ENCODE peak calls at places on chromosome X, in four cellular contexts. S is CD4-positive, alpha-beta T cell; L is uterus; X is choroid plexus epithelial cell. I is an unnamed sample.

GRCh38 chrX:46693149-46693548 is 65.8 kb downstream of the SLC9A7 start:
- DNase-seq in S (no peak), L (no peak), X (no peak), I (no peak)

GRCh38 chrX:137823257-137823656 is 257.3 kb downstream of the ZIC3 start:
- DNase-seq in L (no peak), S (no peak), X (no peak), I (no peak)

GRCh38 chrX:118117069-118117405 is 427 bp upstream of the KLHL13 start:
- DNase-seq in X (no peak), S (no peak), L (no peak), I (no peak)

GRCh38 chrX:81259714-81260395 is 58.0 kb downstream of the SH3BGRL start:
- DNase-seq in L (no peak), S (no peak), X (peak; percentile 33), I (no peak)

GRCh38 chrX:68807818-68808217 is 21.0 kb upstream of the EFNB1 start:
- DNase-seq in S (no peak), X (peak; percentile 30), L (no peak), I (no peak)

GRCh38 chrX:49884290-49884862 is 5.1 kb downstream of the USP27X start:
- DNase-seq in L (peak; percentile 38), X (peak; percentile 60), S (peak; percentile 26), I (no peak)

GRCh38 chrX:40205471-40205870 is 107.7 kb upstream of the BCOR start:
- DNase-seq in X (no peak), L (no peak), S (no peak), I (no peak)

GRCh38 chrX:74506310-74507115 is 85.2 kb downstream of the SLC16A2 start:
- DNase-seq in L (no peak), S (no peak), X (no peak), I (no peak)

GRCh38 chrX:69031971-69032391 is 133.3 kb downstream of the PJA1 start:
- DNase-seq in L (no peak), S (no peak), X (no peak), I (no peak)

GRCh38 chrX:84611843-84612636 is 109.8 kb upstream of the HDX start:
- DNase-seq in X (no peak), L (no peak), S (no peak), I (no peak)

GRCh38 chrX:87900320-87900908 is 382.8 kb downstream of the KLHL4 start:
- DNase-seq in L (no peak), S (no peak), X (no peak), I (no peak)

GRCh38 chrX:39251995-39252394 is 450.7 kb downstream of the MID1IP1 start:
- DNase-seq in X (no peak), L (no peak), S (no peak), I (no peak)

GRCh38 chrX:49754238-49754857 is 58.6 kb upstream of the PAGE1 start:
- DNase-seq in X (peak; percentile 63), S (peak; percentile 30), L (peak; percentile 42), I (no peak)

GRCh38 chrX:10486373-10486772 is 134.0 kb downstream of the MID1 start:
- DNase-seq in X (peak; percentile 73), L (peak; percentile 17), S (no peak), I (no peak)

GRCh38 chrX:8731579-8732395 is at the start of gene ANOS1:
- DNase-seq in X (peak; percentile 11), L (no peak), S (no peak), I (no peak)

GRCh38 chrX:82813671-82814078 is 694.4 kb upstream of the POU3F4 start:
- DNase-seq in L (no peak), S (no peak), X (peak; percentile 91), I (no peak)

GRCh38 chrX:94045724-94046123 is 371.7 kb downstream of the FAM133A start:
- DNase-seq in L (no peak), X (no peak), S (no peak), I (no peak)

GRCh38 chrX:134373736-134374135 is 86.2 kb upstream of the HPRT1 start:
- DNase-seq in S (no peak), X (no peak), L (no peak), I (no peak)

GRCh38 chrX:134374910-134375309 is 85.1 kb upstream of the HPRT1 start:
- DNase-seq in L (no peak), X (peak; percentile 10), S (no peak), I (no peak)

GRCh38 chrX:134375691-134376090 is 84.3 kb upstream of the HPRT1 start:
- DNase-seq in S (no peak), L (no peak), X (no peak), I (no peak)

GRCh38 chrX:134374294-134374693 is 85.7 kb upstream of the HPRT1 start:
- DNase-seq in L (no peak), S (no peak), X (peak; percentile 16), I (no peak)

DNA sequence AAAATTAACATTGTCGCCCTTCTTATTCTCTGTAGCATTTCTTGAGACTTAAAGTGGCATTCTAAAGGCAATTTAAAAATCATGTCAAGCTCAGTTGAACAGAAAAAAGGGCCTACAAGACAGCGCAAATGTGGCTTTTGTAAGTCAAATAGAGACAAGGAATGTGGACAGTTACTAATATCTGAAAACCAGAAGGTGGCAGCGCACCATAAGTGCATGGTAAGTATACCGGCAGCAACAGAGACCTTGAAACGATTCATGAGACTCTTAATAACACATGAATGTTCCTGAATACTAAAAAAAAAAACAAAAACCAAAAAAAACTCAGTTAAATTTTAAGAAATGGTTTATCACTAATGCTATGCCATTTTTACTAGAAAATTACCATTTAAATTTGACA is 82.4 kb upstream of the HPRT1 start:
- DNase-seq in L (no peak), X (peak; percentile 73), S (no peak), I (no peak)
- TF ChIP-seq CTCF in L (no peak), X (peak; percentile 53), S (peak; percentile 21), I (peak; percentile 56)

GRCh38 chrX:130082244-130083106 is 27.8 kb downstream of the ELF4 start:
- DNase-seq in X (peak; percentile 36), S (peak; percentile 39), L (peak; percentile 33), I (no peak)

GRCh38 chrX:130080791-130081367 is 29.4 kb downstream of the ELF4 start:
- DNase-seq in S (no peak), L (no peak), X (no peak), I (no peak)

GRCh38 chrX:130081421-130082045 is 28.8 kb downstream of the ELF4 start:
- DNase-seq in S (no peak), L (no peak), X (no peak), I (no peak)

GRCh38 chrX:130083107-130083490 is 27.2 kb downstream of the ELF4 start:
- DNase-seq in L (no peak), X (no peak), S (no peak), I (no peak)

GRCh38 chrX:130079824-130080406 is 30.4 kb downstream of the ELF4 start:
- DNase-seq in S (peak; percentile 32), L (peak; percentile 73), X (peak; percentile 77), I (no peak)
- TF ChIP-seq CTCF in S (peak; percentile 66), L (peak; percentile 73), X (peak; percentile 78), I (peak; percentile 66)

GRCh38 chrX:25191403-25191802 is 175.6 kb upstream of the ARX start:
- DNase-seq in L (no peak), S (no peak), X (no peak), I (no peak)
- TF ChIP-seq CTCF in L (no peak), S (no peak), X (no peak), I (no peak)

DNA sequence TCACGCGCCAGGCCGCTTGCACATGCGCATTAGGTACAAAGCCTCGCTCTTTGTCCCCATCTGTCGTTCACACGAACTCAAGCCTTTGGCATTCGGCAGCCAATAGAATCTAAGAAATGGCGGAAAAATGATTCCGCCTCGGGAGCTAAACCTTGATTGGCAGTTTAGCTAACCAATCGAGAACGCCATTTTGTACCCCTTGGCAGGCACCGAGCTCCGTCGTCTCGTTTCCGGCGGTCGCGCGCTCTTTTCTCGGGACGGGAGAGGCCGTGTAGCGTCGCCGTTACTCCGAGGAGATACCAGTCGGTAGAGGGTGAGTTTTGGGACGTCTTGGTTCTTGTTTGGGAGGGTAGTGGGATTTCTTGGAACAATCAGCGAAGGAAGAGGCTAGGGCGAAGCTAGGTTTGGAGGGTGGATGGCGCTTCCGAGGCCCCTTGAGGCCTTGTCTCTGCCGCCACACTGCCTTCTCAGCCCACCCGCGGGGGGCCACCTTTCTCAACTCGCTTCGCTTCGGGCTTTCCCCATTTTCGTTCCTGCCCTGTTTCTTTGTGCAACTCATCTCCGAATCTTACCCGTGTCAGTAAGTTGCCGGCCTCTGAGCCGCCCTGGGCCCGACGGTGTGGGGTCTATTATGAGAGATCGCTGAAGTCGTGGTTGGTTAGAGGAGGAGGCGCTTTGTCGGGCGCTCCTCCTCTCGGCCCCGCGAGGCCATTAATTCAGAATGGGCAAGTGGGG is at the start of gene NONO:
- DNase-seq in L (peak; percentile 93), S (peak; percentile 80), X (peak; percentile 99), I (peak; percentile 95)
- TF ChIP-seq CTCF in L (no peak), S (no peak), X (peak; percentile 23), I (peak; percentile 9)

GRCh38 chrX:152892999-152893605 is 4.8 kb upstream of the ZNF185 start:
- DNase-seq in X (no peak), L (no peak), S (no peak), I (no peak)
- TF ChIP-seq CTCF in X (no peak), L (no peak), S (no peak), I (no peak)

DNA sequence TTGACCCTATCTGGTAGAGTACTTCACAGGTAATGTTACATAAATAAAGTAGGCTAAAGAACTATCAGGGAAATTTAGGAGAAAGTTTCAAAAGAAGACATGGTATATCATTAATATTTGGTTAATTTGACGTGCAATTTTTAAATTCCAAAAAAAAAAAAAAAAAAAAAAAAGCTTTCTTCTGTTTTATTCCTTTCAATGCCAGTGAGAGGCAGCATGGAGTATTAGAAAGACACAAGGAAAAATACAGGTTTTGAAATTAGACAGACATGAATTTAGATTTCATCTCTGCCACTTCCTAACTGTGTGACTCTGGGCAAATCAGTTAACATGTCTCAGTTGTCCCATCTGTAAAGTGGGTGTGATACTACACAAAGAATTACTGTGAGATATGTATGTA is 132.6 kb downstream of the GPC3 start:
- DNase-seq in X (peak; percentile 4), S (no peak), L (no peak), I (no peak)
- TF ChIP-seq CTCF in X (no peak), S (no peak), L (no peak), I (peak; percentile 38)

GRCh38 chrX:21383546-21383945 is 9.3 kb downstream of the CNKSR2 start:
- DNase-seq in X (no peak), S (no peak), L (no peak), I (no peak)
- TF ChIP-seq CTCF in X (no peak), S (no peak), L (no peak), I (no peak)